ENCODE peak calls at places on chromosomes 2 and 18, in eight cellular contexts. Q is stomach, P is uterus, V is IMR-90, T is body of pancreas, H is transverse colon, Y is GM12878, B is H1. Z is an unnamed sample.

GRCh38 chr2:144668493-144669110 is 148.7 kb upstream of the ZEB2 start:
- DNase-seq in P (no peak), H (no peak), Q (no peak), V (no peak), Y (no peak), B (no peak), T (no peak), Z (no peak)

GRCh38 chr2:198916548-198916947 is 541.2 kb downstream of the SATB2 start:
- DNase-seq in H (peak), P (no peak), Y (no peak), Q (no peak), B (no peak), T (no peak), V (no peak), Z (no peak)

GRCh38 chr2:160322320-160322719 is 122.2 kb upstream of the ITGB6 start:
- DNase-seq in V (no peak), Y (no peak), H (no peak), T (no peak), B (no peak), P (no peak), Q (no peak), Z (no peak)

GRCh38 chr18:63454497-63454896 is 22.3 kb upstream of the SERPINB5 start:
- DNase-seq in B (no peak), Y (no peak), T (no peak), Q (no peak), P (no peak), V (no peak), H (peak), Z (no peak)

GRCh38 chr2:98039085-98039756 is 43.5 kb upstream of the TMEM131 start:
- DNase-seq in B (no peak), H (peak), Y (no peak), T (peak), Q (peak), V (no peak), P (no peak), Z (no peak)

GRCh38 chr2:159755788-159756187 is 42.2 kb downstream of the CD302 start:
- DNase-seq in Y (no peak), B (peak), P (no peak), V (peak), Q (no peak), H (no peak), T (no peak), Z (no peak)

GRCh38 chr2:144424559-144425240 is 95.2 kb downstream of the ZEB2 start:
- DNase-seq in H (no peak), P (no peak), V (no peak), Q (no peak), Y (no peak), T (no peak), B (no peak), Z (no peak)

GRCh38 chr2:201880620-201881381 is 74.5 kb downstream of the CDK15 start:
- DNase-seq in H (no peak), T (peak), P (peak), Y (no peak), Q (no peak), V (peak), B (no peak), Z (peak)

GRCh38 chr2:64329848-64330247 is 124.1 kb upstream of the LGALSL start:
- DNase-seq in Q (peak), Y (no peak), H (peak), V (peak), B (no peak), T (no peak), P (peak), Z (no peak)

GRCh38 chr2:218081695-218082094 is 12.6 kb downstream of the RUFY4 start:
- DNase-seq in P (no peak), Y (no peak), T (no peak), B (no peak), Q (no peak), H (no peak), V (peak), Z (no peak)

GRCh38 chr2:28360066-28360741 is 32.5 kb upstream of the FOSL2 start:
- DNase-seq in Y (no peak), P (no peak), Q (no peak), V (no peak), B (no peak), T (no peak), H (no peak), Z (no peak)

GRCh38 chr2:149296031-149296430 is 34.4 kb upstream of the LYPD6 start:
- DNase-seq in B (no peak), T (no peak), P (no peak), Y (no peak), H (no peak), Q (no peak), V (no peak), Z (no peak)

GRCh38 chr18:45538444-45538843 is 76.8 kb upstream of the SLC14A2 start:
- DNase-seq in Q (no peak), H (no peak), B (no peak), T (no peak), V (no peak), P (no peak), Y (no peak), Z (no peak)

GRCh38 chr2:113965228-113965627 is 75.3 kb downstream of the ACTR3 start:
- DNase-seq in Y (no peak), Q (no peak), T (no peak), H (no peak), V (no peak), P (no peak), B (no peak), Z (no peak)

GRCh38 chr2:15730545-15731212 is 139.0 kb downstream of the DDX1 start:
- DNase-seq in Q (peak), B (no peak), Y (peak), V (peak), T (peak), H (peak), P (peak), Z (peak)

GRCh38 chr18:32156855-32157254 is 33.0 kb upstream of the MEP1B start:
- DNase-seq in V (no peak), Q (no peak), Y (no peak), T (no peak), P (no peak), B (no peak), H (no peak), Z (no peak)

GRCh38 chr18:46338761-46339160 is 234.6 kb downstream of the HAUS1 start:
- DNase-seq in B (no peak), H (no peak), Y (no peak), V (no peak), P (no peak), T (no peak), Q (no peak), Z (no peak)

GRCh38 chr2:2166844-2167243 is 164.2 kb downstream of the MYT1L start:
- DNase-seq in H (no peak), T (no peak), Y (no peak), V (no peak), B (no peak), P (no peak), Q (no peak), Z (no peak)

GRCh38 chr2:30238143-30238800 is 6.9 kb downstream of the LBH start:
- DNase-seq in B (no peak), V (no peak), P (peak), H (no peak), Y (no peak), T (no peak), Q (no peak), Z (no peak)

GRCh38 chr2:26605195-26605968 is 35.8 kb downstream of the CIB4 start:
- DNase-seq in Y (peak), T (peak), Q (no peak), H (no peak), B (peak), P (peak), V (peak), Z (no peak)

GRCh38 chr2:202042444-202042843 is 8.8 kb downstream of the FZD7 start:
- DNase-seq in T (no peak), Y (no peak), H (no peak), B (no peak), Q (no peak), P (no peak), V (no peak), Z (no peak)

GRCh38 chr2:113974727-113975126 is 84.8 kb downstream of the ACTR3 start:
- DNase-seq in T (no peak), P (no peak), Q (no peak), H (no peak), B (no peak), Y (no peak), V (no peak), Z (no peak)

GRCh38 chr18:63982361-63982760 is 12.5 kb downstream of the SERPINB8 start:
- DNase-seq in Q (no peak), V (no peak), T (no peak), Y (no peak), B (no peak), H (no peak), P (no peak), Z (no peak)

GRCh38 chr2:1731963-1732768 is 12.1 kb downstream of the PXDN start:
- DNase-seq in Q (peak), Y (no peak), B (no peak), V (peak), H (peak), P (peak), T (no peak), Z (peak)

GRCh38 chr2:35973132-35973736 is 382.3 kb upstream of the CRIM1 start:
- DNase-seq in Q (no peak), V (peak), Y (no peak), B (no peak), P (no peak), H (no peak), T (no peak), Z (no peak)

GRCh38 chr2:230668939-230669303 is 43.7 kb upstream of the CAB39 start:
- DNase-seq in H (no peak), P (no peak), B (no peak), Y (peak), T (no peak), Q (no peak), V (no peak), Z (no peak)

GRCh38 chr2:230666446-230666845 is 46.2 kb upstream of the CAB39 start:
- DNase-seq in Y (no peak), P (no peak), T (no peak), Q (no peak), V (no peak), B (no peak), H (peak), Z (no peak)

GRCh38 chr2:230665263-230665691 is 47.4 kb upstream of the CAB39 start:
- DNase-seq in Q (no peak), P (no peak), Y (peak), H (no peak), T (no peak), V (no peak), B (no peak), Z (no peak)

GRCh38 chr2:230668184-230668938 is 44.3 kb upstream of the CAB39 start:
- DNase-seq in B (no peak), V (peak), T (no peak), H (peak), Q (no peak), Y (peak), P (no peak), Z (peak)

DNA sequence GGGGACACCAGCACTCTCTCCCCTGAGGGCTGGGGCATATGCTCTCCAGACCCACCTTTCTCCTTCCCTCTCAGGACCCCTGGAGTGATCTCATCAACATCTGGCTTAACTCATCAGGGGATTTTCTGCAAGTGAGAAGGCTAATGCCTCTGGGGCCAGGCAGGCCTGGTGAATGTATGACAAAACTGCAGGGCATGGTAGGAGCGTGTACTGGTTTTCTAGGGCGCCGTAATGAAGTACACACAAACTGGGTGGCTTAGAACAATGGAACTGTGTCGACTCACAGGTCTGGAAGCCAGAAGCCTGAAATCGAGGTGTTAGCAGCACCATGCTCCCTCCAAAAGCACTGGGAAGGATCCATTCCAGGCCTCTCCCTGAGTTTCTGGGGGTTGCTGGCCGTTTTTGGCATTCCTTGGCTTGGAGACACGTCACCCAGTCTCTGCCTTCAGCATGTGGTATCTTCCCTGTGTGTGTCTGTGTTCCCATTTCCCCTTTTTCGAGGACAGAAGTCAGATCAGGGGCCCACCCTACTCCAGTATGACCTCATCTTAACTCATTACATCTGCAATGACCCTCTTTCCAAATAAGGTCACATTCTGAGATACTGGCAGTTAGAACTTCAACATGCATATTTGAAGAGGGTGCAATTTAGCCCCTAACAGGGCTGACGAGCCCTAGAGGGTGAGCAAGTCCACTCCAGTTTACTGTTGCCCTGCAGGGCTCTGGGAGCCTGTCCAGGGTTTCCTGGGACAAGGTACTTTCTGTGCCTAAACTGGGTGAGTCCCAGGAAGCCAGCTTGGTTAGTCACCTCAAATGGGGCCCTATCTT is 45.5 kb upstream of the CAB39 start:
- DNase-seq in Q (no peak), P (no peak), B (peak), H (peak), T (no peak), V (peak), Y (no peak), Z (peak)
- TF ChIP-seq POLR2A in Q (no peak), P (no peak), B (no peak), H (no peak), T (no peak), V (no peak), Y (no peak), Z (no peak)

GRCh38 chr18:73979742-73980141 is 167.9 kb downstream of the FBXO15 start:
- DNase-seq in V (peak), Q (no peak), T (no peak), P (no peak), H (no peak), B (no peak), Y (no peak), Z (no peak)
- H3K27ac ChIP-seq in V (no peak), Q (no peak), T (no peak), P (no peak), H (no peak), B (no peak), Y (no peak), Z (no peak)

GRCh38 chr18:48408727-48409590 is at the start of gene ZBTB7C:
- DNase-seq in Y (no peak), Q (peak), T (peak), H (peak), B (no peak), P (no peak), V (no peak), Z (no peak)

GRCh38 chr18:48409591-48410094 is 460 bp upstream of the ZBTB7C start:
- DNase-seq in B (no peak), P (no peak), Y (no peak), Q (no peak), H (no peak), V (no peak), T (no peak), Z (no peak)

GRCh38 chr18:48408111-48408726 is 964 bp downstream of the ZBTB7C start:
- DNase-seq in T (no peak), P (no peak), B (no peak), Y (no peak), H (no peak), V (no peak), Q (no peak), Z (no peak)

GRCh38 chr18:48412339-48412929 is 3.3 kb upstream of the ZBTB7C start:
- DNase-seq in B (no peak), P (no peak), H (peak), Y (no peak), V (no peak), T (no peak), Q (no peak), Z (no peak)

GRCh38 chr18:48410095-48410920 is 1.1 kb upstream of the ZBTB7C start:
- DNase-seq in B (peak), Q (peak), Y (no peak), V (peak), P (peak), T (peak), H (peak), Z (peak)
- TF ChIP-seq POLR2A in B (no peak), Q (no peak), Y (no peak), V (no peak), P (peak), T (peak), H (no peak), Z (peak)

DNA sequence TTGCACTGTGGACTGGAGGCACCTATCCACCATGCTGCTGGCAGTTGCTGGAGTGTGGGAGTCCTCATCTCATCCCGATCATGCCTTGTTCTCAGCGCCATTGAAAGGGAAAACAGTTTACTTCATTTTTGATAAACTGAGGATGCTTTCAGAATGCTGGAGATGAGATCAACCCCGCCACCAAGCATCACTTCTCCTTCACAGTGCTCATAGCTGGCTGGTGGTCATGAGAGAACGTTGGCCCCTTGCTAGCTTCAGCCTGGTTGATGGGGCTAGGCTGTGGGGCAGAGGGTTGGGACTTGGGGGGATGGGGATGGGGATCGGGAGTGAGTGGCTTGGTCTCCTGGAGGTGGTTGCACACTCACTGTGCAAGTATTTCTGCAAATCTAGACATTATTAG is 30.1 kb downstream of the SOX11 start:
- DNase-seq in V (no peak), Q (no peak), T (no peak), P (no peak), B (no peak), Y (no peak), H (no peak), Z (no peak)
- H3K27ac ChIP-seq in V (no peak), Q (no peak), T (no peak), P (no peak), B (no peak), Y (no peak), H (no peak), Z (no peak)